ENCODE peak calls at places on chromosome 3, in eight cellular contexts. U, T, I, X, W, F, A and C are unnamed samples.

GRCh38 chr3:177561365-177561764 is 364.1 kb upstream of the TBL1XR1 start:
- DNase-seq in U (no peak), T (no peak), I (no peak), X (no peak), W (no peak), F (no peak), A (no peak), C (no peak)

GRCh38 chr3:177420643-177421042 is 223.4 kb upstream of the TBL1XR1 start:
- DNase-seq in U (peak; percentile 56), T (no peak), I (no peak), X (peak; percentile 82), W (peak; percentile 27), F (no peak), A (no peak), C (no peak)

GRCh38 chr3:53161820-53162671 is 1.0 kb downstream of the PRKCD start:
- DNase-seq in U (peak; percentile 20), T (no peak), I (peak; percentile 84), X (peak; percentile 25), W (peak; percentile 37), F (peak; percentile 24), A (peak; percentile 89), C (peak; percentile 28)

GRCh38 chr3:116067275-116067674 is 378.0 kb downstream of the LSAMP start:
- DNase-seq in U (no peak), T (no peak), I (peak; percentile 14), X (no peak), W (no peak), F (no peak), A (no peak), C (no peak)

GRCh38 chr3:9906480-9906879 is 3.8 kb downstream of the IL17RE start:
- DNase-seq in U (no peak), T (no peak), I (no peak), X (no peak), W (no peak), F (no peak), A (no peak), C (no peak)

GRCh38 chr3:115272036-115272824 is 125.1 kb upstream of the ZBTB20 start:
- DNase-seq in U (peak; percentile 66), T (peak; percentile 76), I (no peak), X (peak; percentile 71), W (no peak), F (no peak), A (no peak), C (no peak)

GRCh38 chr3:183224581-183224980 is 28.5 kb upstream of the B3GNT5 start:
- DNase-seq in U (no peak), T (no peak), I (no peak), X (no peak), W (no peak), F (no peak), A (no peak), C (no peak)

GRCh38 chr3:176848431-176849214 is 348.7 kb downstream of the TBL1XR1 start:
- DNase-seq in U (peak; percentile 3), T (no peak), I (no peak), X (no peak), W (no peak), F (no peak), A (no peak), C (no peak)

GRCh38 chr3:42129014-42129953 is 38.1 kb downstream of the TRAK1 start:
- DNase-seq in U (peak; percentile 30), T (no peak), I (no peak), X (peak; percentile 29), W (no peak), F (no peak), A (no peak), C (no peak)

GRCh38 chr3:195451373-195452000 is 8.7 kb upstream of the ACAP2 start:
- DNase-seq in U (no peak), T (no peak), I (no peak), X (no peak), W (no peak), F (no peak), A (no peak), C (no peak)

GRCh38 chr3:133121471-133121870 is 83.3 kb downstream of the TMEM108 start:
- DNase-seq in U (no peak), T (no peak), I (no peak), X (no peak), W (no peak), F (no peak), A (no peak), C (no peak)

GRCh38 chr3:107870989-107871638 is 219.7 kb downstream of the CD47 start:
- DNase-seq in U (peak; percentile 30), T (no peak), I (peak; percentile 17), X (no peak), W (no peak), F (no peak), A (no peak), C (no peak)

GRCh38 chr3:66076861-66077495 is 38.3 kb upstream of the MAGI1 start:
- DNase-seq in U (peak; percentile 47), T (peak; percentile 82), I (no peak), X (peak; percentile 92), W (no peak), F (no peak), A (no peak), C (no peak)

GRCh38 chr3:134232146-134232545 is 18.5 kb downstream of the RYK start:
- DNase-seq in U (peak; percentile 55), T (no peak), I (no peak), X (peak; percentile 47), W (no peak), F (no peak), A (no peak), C (no peak)

GRCh38 chr3:43784640-43785011 is 93.9 kb downstream of the ABHD5 start:
- DNase-seq in U (no peak), T (no peak), I (no peak), X (no peak), W (no peak), F (no peak), A (no peak), C (no peak)

GRCh38 chr3:128572013-128572412 is 78.6 kb downstream of the RPN1 start:
- DNase-seq in U (no peak), T (no peak), I (no peak), X (no peak), W (no peak), F (no peak), A (no peak), C (no peak)

GRCh38 chr3:128568602-128569490 is 75.8 kb upstream of the GATA2 start:
- DNase-seq in U (no peak), T (no peak), I (no peak), X (no peak), W (no peak), F (no peak), A (no peak), C (no peak)

GRCh38 chr3:128567141-128567540 is 74.1 kb upstream of the GATA2 start:
- DNase-seq in U (no peak), T (no peak), I (no peak), X (no peak), W (no peak), F (no peak), A (no peak), C (no peak)

GRCh38 chr3:128569756-128570155 is 76.8 kb upstream of the GATA2 start:
- DNase-seq in U (no peak), T (no peak), I (no peak), X (no peak), W (no peak), F (no peak), A (no peak), C (no peak)

DNA sequence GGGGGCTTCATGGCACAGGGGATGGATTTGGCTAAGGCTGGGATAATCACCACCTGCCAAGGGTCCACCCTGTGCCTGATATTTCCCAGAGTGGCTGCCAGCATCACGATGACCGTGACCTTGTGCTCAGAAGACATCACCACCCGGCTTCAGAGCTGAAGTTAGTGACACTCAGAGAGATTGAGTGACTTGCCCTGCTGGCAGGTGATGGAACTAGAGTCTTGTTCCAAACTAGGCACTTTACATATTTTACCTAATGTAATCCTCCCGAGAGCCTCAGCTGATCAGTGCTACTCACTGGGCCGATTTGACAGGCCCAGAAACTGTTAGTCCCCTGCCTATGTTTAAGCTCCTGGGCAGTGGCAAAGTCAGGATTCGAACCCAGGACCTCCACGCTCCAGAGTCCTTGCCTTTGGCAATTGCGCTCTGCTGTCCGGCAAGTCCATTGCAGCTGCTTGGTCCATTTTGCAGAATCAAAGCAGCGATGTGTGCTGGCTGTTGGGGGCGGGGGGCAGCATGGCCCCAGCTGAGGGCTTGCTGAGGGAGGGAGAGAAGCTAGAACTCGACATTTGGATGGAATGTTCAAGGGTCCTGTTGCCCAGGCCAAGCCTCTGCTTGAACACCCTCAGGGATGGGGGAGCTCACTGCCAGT is 74.8 kb upstream of the GATA2 start:
- DNase-seq in U (no peak), T (no peak), I (no peak), X (no peak), W (no peak), F (no peak), A (no peak), C (no peak)
- TF ChIP-seq CTCF in U (no peak), T (no peak), I (no peak), X (no peak), W (no peak), F (peak; percentile 20), A (no peak), C (peak; percentile 33)

GRCh38 chr3:142724682-142725351 is 983 bp downstream of the TRPC1 start:
- DNase-seq in U (peak; percentile 18), T (no peak), I (no peak), X (peak; percentile 23), W (peak; percentile 42), F (peak; percentile 38), A (no peak), C (peak; percentile 63)
- TF ChIP-seq CTCF in U (no peak), T (no peak), I (no peak), X (peak; percentile 12), W (peak; percentile 31), F (peak; percentile 37), A (no peak), C (no peak)

DNA sequence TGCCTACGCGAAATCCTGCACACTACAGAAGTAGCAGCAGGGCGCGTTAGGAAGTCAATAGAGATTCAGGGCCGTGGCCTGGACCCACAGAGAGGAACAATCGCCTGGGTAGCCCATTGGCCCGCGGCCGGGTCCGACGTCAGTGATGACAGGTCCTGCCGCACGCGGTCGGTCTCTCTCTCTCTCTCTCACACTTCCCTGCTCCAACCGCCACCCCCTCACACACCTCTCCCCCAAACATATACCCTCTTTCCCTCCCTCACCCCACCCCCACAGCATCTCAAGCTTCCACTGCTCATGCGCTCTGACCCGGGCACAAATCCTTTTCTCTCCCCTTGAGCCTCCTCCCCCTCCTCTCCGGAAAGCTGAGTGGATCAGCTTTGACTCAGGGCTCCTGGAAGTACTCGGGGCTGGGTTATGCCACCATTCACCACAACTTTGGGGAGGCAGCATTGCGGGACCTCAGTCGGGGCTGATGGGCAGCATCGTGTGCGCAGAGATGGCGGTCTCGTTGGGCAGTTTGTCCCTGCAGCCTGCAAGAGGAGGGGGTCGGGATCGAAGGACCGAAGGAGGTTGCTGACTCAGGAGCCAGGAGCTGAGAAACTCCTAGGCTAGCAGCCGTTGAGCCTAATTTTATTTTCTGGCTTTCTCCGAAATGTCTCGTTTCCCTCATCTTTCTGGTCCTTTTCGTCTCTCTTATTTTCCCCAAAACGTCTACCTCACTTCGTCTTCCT is 9.0 kb downstream of the ZIC4 start:
- DNase-seq in U (no peak), T (no peak), I (no peak), X (no peak), W (no peak), F (no peak), A (no peak), C (peak; percentile 51)
- TF ChIP-seq CTCF in U (no peak), T (peak; percentile 8), I (no peak), X (peak; percentile 4), W (no peak), F (no peak), A (no peak), C (no peak)

DNA sequence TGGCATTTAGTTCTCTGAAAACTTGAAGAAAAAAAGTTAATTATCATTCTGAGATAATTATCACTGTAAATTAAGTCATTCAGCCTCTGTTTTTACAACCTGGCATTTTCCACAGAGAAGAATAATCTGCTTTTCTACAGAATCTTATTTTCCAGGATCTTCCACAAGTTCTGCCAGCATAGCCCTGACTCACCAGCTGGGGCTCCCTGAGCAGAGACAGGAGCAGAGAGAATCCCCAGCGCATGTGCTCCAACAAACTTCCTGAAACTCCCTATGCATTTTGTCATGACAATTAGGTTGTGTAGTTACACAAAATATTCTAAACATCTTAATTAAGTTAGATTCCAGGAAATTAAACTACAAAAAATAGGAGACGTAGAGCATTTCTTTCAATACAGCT is 32.1 kb upstream of the TMEM207 start:
- DNase-seq in U (no peak), T (no peak), I (no peak), X (no peak), W (no peak), F (no peak), A (no peak), C (no peak)
- TF ChIP-seq CTCF in U (no peak), T (no peak), I (no peak), X (peak; percentile 11), W (no peak), F (no peak), A (no peak), C (no peak)